ENCODE peak calls at places on chromosomes 3 and 15, in five cellular contexts. One of them, this sample, is unnamed.

GRCh38 chr3:139830817-139831216 is 104.2 kb upstream of the CLSTN2 start:
- DNase-seq in sigmoid colon: no peak
- DNase-seq in Peyer's patch: no peak
- DNase-seq in IMR-90: no peak
- DNase-seq in uterus: peak
- DNase-seq in this sample: peak

GRCh38 chr3:122944671-122945151 is 82.9 kb downstream of the SEMA5B start:
- DNase-seq in sigmoid colon: no peak
- DNase-seq in Peyer's patch: no peak
- DNase-seq in IMR-90: no peak
- DNase-seq in uterus: no peak
- DNase-seq in this sample: peak

GRCh38 chr3:12948891-12949711 is 107.7 kb upstream of the RPL32 start:
- DNase-seq in sigmoid colon: no peak
- DNase-seq in Peyer's patch: no peak
- DNase-seq in IMR-90: peak
- DNase-seq in uterus: no peak
- DNase-seq in this sample: peak

GRCh38 chr15:92801412-92801773 is 98.7 kb upstream of the CHD2 start:
- DNase-seq in sigmoid colon: no peak
- DNase-seq in Peyer's patch: peak
- DNase-seq in IMR-90: peak
- DNase-seq in uterus: no peak
- DNase-seq in this sample: peak

GRCh38 chr15:39100106-39100505 is 480.8 kb upstream of the THBS1 start:
- DNase-seq in sigmoid colon: no peak
- DNase-seq in Peyer's patch: no peak
- DNase-seq in IMR-90: peak
- DNase-seq in uterus: no peak
- DNase-seq in this sample: no peak

GRCh38 chr3:133930341-133930933 is 34.8 kb upstream of the RAB6B start:
- DNase-seq in sigmoid colon: no peak
- DNase-seq in Peyer's patch: no peak
- DNase-seq in IMR-90: peak
- DNase-seq in uterus: no peak
- DNase-seq in this sample: no peak

GRCh38 chr3:129975332-129976090 is 991 bp downstream of the TRH start:
- DNase-seq in sigmoid colon: no peak
- DNase-seq in Peyer's patch: no peak
- DNase-seq in IMR-90: no peak
- DNase-seq in uterus: no peak
- DNase-seq in this sample: peak

GRCh38 chr3:160564949-160565441 is 376 bp downstream of the KPNA4 start:
- DNase-seq in sigmoid colon: peak
- DNase-seq in Peyer's patch: peak
- DNase-seq in IMR-90: peak
- DNase-seq in uterus: no peak
- DNase-seq in this sample: peak

GRCh38 chr15:99983171-99983891 is 250.1 kb upstream of the LYSMD4 start:
- DNase-seq in sigmoid colon: no peak
- DNase-seq in Peyer's patch: no peak
- DNase-seq in IMR-90: no peak
- DNase-seq in uterus: no peak
- DNase-seq in this sample: no peak

GRCh38 chr3:148642214-148642613 is 55.5 kb upstream of the AGTR1 start:
- DNase-seq in sigmoid colon: no peak
- DNase-seq in Peyer's patch: no peak
- DNase-seq in IMR-90: peak
- DNase-seq in uterus: no peak
- DNase-seq in this sample: no peak

GRCh38 chr3:129505341-129505740 is 23.1 kb upstream of the RHO start:
- DNase-seq in sigmoid colon: no peak
- DNase-seq in Peyer's patch: no peak
- DNase-seq in IMR-90: no peak
- DNase-seq in uterus: no peak
- DNase-seq in this sample: no peak

GRCh38 chr15:96851613-96852012 is 521.1 kb downstream of the NR2F2 start:
- DNase-seq in sigmoid colon: no peak
- DNase-seq in Peyer's patch: no peak
- DNase-seq in IMR-90: peak
- DNase-seq in uterus: no peak
- DNase-seq in this sample: no peak

GRCh38 chr15:85073556-85074194 is 92.0 kb downstream of the PDE8A start:
- DNase-seq in sigmoid colon: no peak
- DNase-seq in Peyer's patch: no peak
- DNase-seq in IMR-90: peak
- DNase-seq in uterus: no peak
- DNase-seq in this sample: no peak

GRCh38 chr3:31197941-31198340 is 303.5 kb upstream of the GADL1 start:
- DNase-seq in sigmoid colon: no peak
- DNase-seq in Peyer's patch: peak
- DNase-seq in IMR-90: no peak
- DNase-seq in uterus: no peak
- DNase-seq in this sample: no peak

GRCh38 chr3:170426240-170426797 is 7.7 kb downstream of the CLDN11 start:
- DNase-seq in sigmoid colon: no peak
- DNase-seq in Peyer's patch: no peak
- DNase-seq in IMR-90: no peak
- DNase-seq in uterus: no peak
- DNase-seq in this sample: no peak

GRCh38 chr15:59438891-59439290 is 905 bp downstream of the FAM81A start:
- DNase-seq in sigmoid colon: no peak
- DNase-seq in Peyer's patch: peak
- DNase-seq in IMR-90: no peak
- DNase-seq in uterus: peak
- DNase-seq in this sample: no peak

GRCh38 chr15:32872606-32873291 is 154.9 kb downstream of the GREM1 start:
- DNase-seq in sigmoid colon: peak
- DNase-seq in Peyer's patch: peak
- DNase-seq in IMR-90: peak
- DNase-seq in uterus: peak
- DNase-seq in this sample: no peak
- H3K27ac ChIP-seq in sigmoid colon: peak
- H3K27ac ChIP-seq in Peyer's patch: no peak
- H3K27ac ChIP-seq in IMR-90: peak
- H3K27ac ChIP-seq in uterus: peak
- H3K27ac ChIP-seq in this sample: no peak

GRCh38 chr3:98534168-98534567 is 2.4 kb downstream of the GPR15 start:
- DNase-seq in sigmoid colon: no peak
- DNase-seq in Peyer's patch: no peak
- DNase-seq in IMR-90: no peak
- DNase-seq in uterus: no peak
- DNase-seq in this sample: no peak

GRCh38 chr3:98532709-98533571 is 1.2 kb downstream of the GPR15 start:
- DNase-seq in sigmoid colon: no peak
- DNase-seq in Peyer's patch: no peak
- DNase-seq in IMR-90: no peak
- DNase-seq in uterus: no peak
- DNase-seq in this sample: no peak

GRCh38 chr3:98534734-98535133 is 3.0 kb downstream of the GPR15 start:
- DNase-seq in sigmoid colon: no peak
- DNase-seq in Peyer's patch: no peak
- DNase-seq in IMR-90: no peak
- DNase-seq in uterus: no peak
- DNase-seq in this sample: no peak

GRCh38 chr3:98540346-98540745 is 8.6 kb downstream of the GPR15 start:
- DNase-seq in sigmoid colon: no peak
- DNase-seq in Peyer's patch: no peak
- DNase-seq in IMR-90: no peak
- DNase-seq in uterus: no peak
- DNase-seq in this sample: no peak

GRCh38 chr3:98536456-98537017 is 4.8 kb downstream of the GPR15 start:
- DNase-seq in sigmoid colon: no peak
- DNase-seq in Peyer's patch: no peak
- DNase-seq in IMR-90: no peak
- DNase-seq in uterus: no peak
- DNase-seq in this sample: no peak
- TF ChIP-seq POLR2A in sigmoid colon: no peak
- TF ChIP-seq POLR2A in Peyer's patch: no peak
- TF ChIP-seq POLR2A in IMR-90: no peak
- TF ChIP-seq POLR2A in uterus: no peak
- TF ChIP-seq POLR2A in this sample: no peak

DNA sequence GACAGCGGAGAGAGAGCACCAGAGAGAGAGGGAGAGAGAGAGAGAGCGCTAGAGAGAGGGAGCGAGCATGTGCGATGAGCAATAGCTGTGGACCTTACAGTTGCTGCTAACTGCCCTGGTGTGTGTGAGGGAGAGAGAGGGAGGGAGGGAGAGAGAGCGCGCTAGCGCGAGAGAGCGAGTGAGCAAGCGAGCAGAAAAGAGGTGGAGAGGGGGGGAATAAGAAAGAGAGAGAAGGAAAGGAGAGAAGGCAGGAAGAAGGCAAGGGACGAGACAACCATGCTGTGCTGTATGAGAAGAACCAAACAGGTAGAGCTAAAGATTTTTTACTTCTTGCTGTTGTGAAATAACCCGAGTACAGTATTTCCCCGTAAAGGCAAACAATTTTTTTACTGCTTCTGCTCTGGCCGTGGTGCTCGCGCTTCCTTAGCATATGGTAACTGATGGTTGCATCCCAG is at the start of gene GAP43:
- DNase-seq in sigmoid colon: peak
- DNase-seq in Peyer's patch: no peak
- DNase-seq in IMR-90: peak
- DNase-seq in uterus: peak
- DNase-seq in this sample: no peak
- H3K27ac ChIP-seq in sigmoid colon: no peak
- H3K27ac ChIP-seq in Peyer's patch: no peak
- H3K27ac ChIP-seq in IMR-90: no peak
- H3K27ac ChIP-seq in uterus: no peak
- H3K27ac ChIP-seq in this sample: no peak

GRCh38 chr3:151675858-151676615 is 57.7 kb upstream of the AADACL2 start:
- DNase-seq in sigmoid colon: no peak
- DNase-seq in Peyer's patch: no peak
- DNase-seq in IMR-90: no peak
- DNase-seq in uterus: no peak
- DNase-seq in this sample: no peak
- TF ChIP-seq POLR2A in sigmoid colon: no peak
- TF ChIP-seq POLR2A in Peyer's patch: no peak
- TF ChIP-seq POLR2A in IMR-90: no peak
- TF ChIP-seq POLR2A in uterus: no peak
- TF ChIP-seq POLR2A in this sample: no peak

DNA sequence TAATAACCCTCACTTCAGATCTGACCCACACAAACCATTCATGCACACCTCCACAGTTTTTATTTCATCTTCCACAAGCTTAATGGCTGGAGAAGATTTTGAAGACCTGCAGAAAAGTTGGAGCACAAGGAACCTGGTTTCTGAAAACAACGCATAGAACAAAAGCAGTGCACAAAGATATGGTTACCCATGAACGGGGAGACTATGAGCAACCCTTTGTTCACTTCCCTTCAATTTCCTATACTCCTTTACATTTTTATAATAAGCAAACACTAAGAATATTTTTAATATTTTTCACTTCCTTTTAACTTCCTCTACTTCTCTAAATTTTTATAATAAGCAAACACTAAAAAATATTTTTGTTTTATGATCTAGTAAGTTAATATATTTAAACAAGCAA is 103.5 kb upstream of the UBE2E2 start:
- DNase-seq in sigmoid colon: no peak
- DNase-seq in Peyer's patch: no peak
- DNase-seq in IMR-90: no peak
- DNase-seq in uterus: no peak
- DNase-seq in this sample: no peak
- H3K27ac ChIP-seq in sigmoid colon: no peak
- H3K27ac ChIP-seq in Peyer's patch: no peak
- H3K27ac ChIP-seq in IMR-90: no peak
- H3K27ac ChIP-seq in uterus: no peak
- H3K27ac ChIP-seq in this sample: no peak

GRCh38 chr15:40847225-40847961 is 3.5 kb downstream of the SPINT1 start:
- DNase-seq in sigmoid colon: no peak
- DNase-seq in Peyer's patch: peak
- DNase-seq in IMR-90: peak
- DNase-seq in uterus: no peak
- DNase-seq in this sample: no peak
- TF ChIP-seq POLR2A in sigmoid colon: peak
- TF ChIP-seq POLR2A in Peyer's patch: peak
- TF ChIP-seq POLR2A in IMR-90: no peak
- TF ChIP-seq POLR2A in uterus: no peak
- TF ChIP-seq POLR2A in this sample: peak

This sample was measured in upper lobe of left lung.